ENCODE peak calls at places on chromosome 22, in six cellular contexts. One of them, this sample, is unnamed.

GRCh38 chr22:30717331-30717921 is 22.8 kb downstream of the OSBP2 start:
- DNase-seq in hypothalamus: no peak
- DNase-seq in GM23248: peak
- DNase-seq in stimulated activated CD8-positive, alpha-beta memory T cell treated with anti-CD3 and anti-CD28 coated beads, Interleukin-2, amount 100 ng/mL, for 1 hour: no peak
- DNase-seq in stimulated activated CD4-positive, alpha-beta T cell treated with anti-CD3 and anti-CD28 coated beads, Interleukin-15, amount 100 ng/mL, for 1 hour: no peak
- DNase-seq in heart right ventricle: no peak
- DNase-seq in this sample: no peak

GRCh38 chr22:31872209-31872608 is 72.1 kb upstream of the YWHAH start:
- DNase-seq in GM23248: no peak
- DNase-seq in stimulated activated CD8-positive, alpha-beta memory T cell treated with anti-CD3 and anti-CD28 coated beads, Interleukin-2, amount 100 ng/mL, for 1 hour: no peak
- DNase-seq in heart right ventricle: no peak
- DNase-seq in hypothalamus: no peak
- DNase-seq in stimulated activated CD4-positive, alpha-beta T cell treated with anti-CD3 and anti-CD28 coated beads, Interleukin-15, amount 100 ng/mL, for 1 hour: no peak
- DNase-seq in this sample: no peak

GRCh38 chr22:22721681-22722309 is 77.4 kb downstream of the GGTLC2 start:
- DNase-seq in stimulated activated CD8-positive, alpha-beta memory T cell treated with anti-CD3 and anti-CD28 coated beads, Interleukin-2, amount 100 ng/mL, for 1 hour: peak
- DNase-seq in heart right ventricle: no peak
- DNase-seq in hypothalamus: no peak
- DNase-seq in GM23248: peak
- DNase-seq in stimulated activated CD4-positive, alpha-beta T cell treated with anti-CD3 and anti-CD28 coated beads, Interleukin-15, amount 100 ng/mL, for 1 hour: no peak
- DNase-seq in this sample: no peak

GRCh38 chr22:23361676-23362075 is 181.4 kb downstream of the BCR start:
- DNase-seq in heart right ventricle: no peak
- DNase-seq in GM23248: no peak
- DNase-seq in stimulated activated CD8-positive, alpha-beta memory T cell treated with anti-CD3 and anti-CD28 coated beads, Interleukin-2, amount 100 ng/mL, for 1 hour: no peak
- DNase-seq in stimulated activated CD4-positive, alpha-beta T cell treated with anti-CD3 and anti-CD28 coated beads, Interleukin-15, amount 100 ng/mL, for 1 hour: no peak
- DNase-seq in hypothalamus: no peak
- DNase-seq in this sample: no peak

GRCh38 chr22:44129614-44129976 is 51.1 kb upstream of the PARVG start:
- DNase-seq in stimulated activated CD8-positive, alpha-beta memory T cell treated with anti-CD3 and anti-CD28 coated beads, Interleukin-2, amount 100 ng/mL, for 1 hour: no peak
- DNase-seq in heart right ventricle: no peak
- DNase-seq in GM23248: peak
- DNase-seq in stimulated activated CD4-positive, alpha-beta T cell treated with anti-CD3 and anti-CD28 coated beads, Interleukin-15, amount 100 ng/mL, for 1 hour: no peak
- DNase-seq in hypothalamus: no peak
- DNase-seq in this sample: no peak

GRCh38 chr22:44387486-44387885 is 74.7 kb upstream of the SHISAL1 start:
- DNase-seq in heart right ventricle: no peak
- DNase-seq in stimulated activated CD4-positive, alpha-beta T cell treated with anti-CD3 and anti-CD28 coated beads, Interleukin-15, amount 100 ng/mL, for 1 hour: no peak
- DNase-seq in GM23248: no peak
- DNase-seq in stimulated activated CD8-positive, alpha-beta memory T cell treated with anti-CD3 and anti-CD28 coated beads, Interleukin-2, amount 100 ng/mL, for 1 hour: no peak
- DNase-seq in hypothalamus: no peak
- DNase-seq in this sample: no peak

GRCh38 chr22:37333724-37334460 is 51.6 kb downstream of the CYTH4 start:
- DNase-seq in stimulated activated CD4-positive, alpha-beta T cell treated with anti-CD3 and anti-CD28 coated beads, Interleukin-15, amount 100 ng/mL, for 1 hour: no peak
- DNase-seq in hypothalamus: no peak
- DNase-seq in GM23248: no peak
- DNase-seq in heart right ventricle: no peak
- DNase-seq in stimulated activated CD8-positive, alpha-beta memory T cell treated with anti-CD3 and anti-CD28 coated beads, Interleukin-2, amount 100 ng/mL, for 1 hour: no peak
- DNase-seq in this sample: no peak

GRCh38 chr22:19854778-19855503 is at the start of the genes GNB1L and RTL10:
- DNase-seq in hypothalamus: peak
- DNase-seq in stimulated activated CD4-positive, alpha-beta T cell treated with anti-CD3 and anti-CD28 coated beads, Interleukin-15, amount 100 ng/mL, for 1 hour: peak
- DNase-seq in stimulated activated CD8-positive, alpha-beta memory T cell treated with anti-CD3 and anti-CD28 coated beads, Interleukin-2, amount 100 ng/mL, for 1 hour: peak
- DNase-seq in GM23248: peak
- DNase-seq in heart right ventricle: peak
- DNase-seq in this sample: peak

GRCh38 chr22:47374901-47375575 is 612.6 kb downstream of the TBC1D22A start:
- DNase-seq in GM23248: no peak
- DNase-seq in stimulated activated CD8-positive, alpha-beta memory T cell treated with anti-CD3 and anti-CD28 coated beads, Interleukin-2, amount 100 ng/mL, for 1 hour: no peak
- DNase-seq in heart right ventricle: no peak
- DNase-seq in hypothalamus: no peak
- DNase-seq in stimulated activated CD4-positive, alpha-beta T cell treated with anti-CD3 and anti-CD28 coated beads, Interleukin-15, amount 100 ng/mL, for 1 hour: no peak
- DNase-seq in this sample: no peak

GRCh38 chr22:29393019-29393608 is 4.7 kb upstream of the AP1B1 start:
- DNase-seq in stimulated activated CD4-positive, alpha-beta T cell treated with anti-CD3 and anti-CD28 coated beads, Interleukin-15, amount 100 ng/mL, for 1 hour: no peak
- DNase-seq in heart right ventricle: no peak
- DNase-seq in hypothalamus: no peak
- DNase-seq in GM23248: no peak
- DNase-seq in stimulated activated CD8-positive, alpha-beta memory T cell treated with anti-CD3 and anti-CD28 coated beads, Interleukin-2, amount 100 ng/mL, for 1 hour: no peak
- DNase-seq in this sample: no peak

GRCh38 chr22:22089459-22090308 is 107.1 kb upstream of the TOP3B start:
- DNase-seq in hypothalamus: no peak
- DNase-seq in stimulated activated CD8-positive, alpha-beta memory T cell treated with anti-CD3 and anti-CD28 coated beads, Interleukin-2, amount 100 ng/mL, for 1 hour: no peak
- DNase-seq in stimulated activated CD4-positive, alpha-beta T cell treated with anti-CD3 and anti-CD28 coated beads, Interleukin-15, amount 100 ng/mL, for 1 hour: no peak
- DNase-seq in heart right ventricle: no peak
- DNase-seq in GM23248: no peak
- DNase-seq in this sample: no peak

GRCh38 chr22:29060251-29060650 is 1.4 kb downstream of the C22orf31 start:
- DNase-seq in heart right ventricle: no peak
- DNase-seq in GM23248: no peak
- DNase-seq in stimulated activated CD4-positive, alpha-beta T cell treated with anti-CD3 and anti-CD28 coated beads, Interleukin-15, amount 100 ng/mL, for 1 hour: no peak
- DNase-seq in stimulated activated CD8-positive, alpha-beta memory T cell treated with anti-CD3 and anti-CD28 coated beads, Interleukin-2, amount 100 ng/mL, for 1 hour: no peak
- DNase-seq in hypothalamus: no peak
- DNase-seq in this sample: no peak

GRCh38 chr22:35352214-35353111 is 28.4 kb upstream of the HMOX1 start:
- DNase-seq in hypothalamus: no peak
- DNase-seq in stimulated activated CD8-positive, alpha-beta memory T cell treated with anti-CD3 and anti-CD28 coated beads, Interleukin-2, amount 100 ng/mL, for 1 hour: peak
- DNase-seq in heart right ventricle: peak
- DNase-seq in GM23248: peak
- DNase-seq in stimulated activated CD4-positive, alpha-beta T cell treated with anti-CD3 and anti-CD28 coated beads, Interleukin-15, amount 100 ng/mL, for 1 hour: no peak
- DNase-seq in this sample: peak

GRCh38 chr22:46001046-46001425 is 24.1 kb upstream of the WNT7B start:
- DNase-seq in stimulated activated CD4-positive, alpha-beta T cell treated with anti-CD3 and anti-CD28 coated beads, Interleukin-15, amount 100 ng/mL, for 1 hour: no peak
- DNase-seq in GM23248: no peak
- DNase-seq in heart right ventricle: no peak
- DNase-seq in hypothalamus: no peak
- DNase-seq in stimulated activated CD8-positive, alpha-beta memory T cell treated with anti-CD3 and anti-CD28 coated beads, Interleukin-2, amount 100 ng/mL, for 1 hour: no peak
- DNase-seq in this sample: no peak

GRCh38 chr22:46693634-46694422 is 44.2 kb downstream of the CERK start:
- DNase-seq in heart right ventricle: no peak
- DNase-seq in GM23248: no peak
- DNase-seq in stimulated activated CD4-positive, alpha-beta T cell treated with anti-CD3 and anti-CD28 coated beads, Interleukin-15, amount 100 ng/mL, for 1 hour: no peak
- DNase-seq in stimulated activated CD8-positive, alpha-beta memory T cell treated with anti-CD3 and anti-CD28 coated beads, Interleukin-2, amount 100 ng/mL, for 1 hour: no peak
- DNase-seq in hypothalamus: no peak
- DNase-seq in this sample: no peak

This sample was measured in esophagus squamous epithelium.